ENCODE peak calls at places on chromosomes 12 and 14, in nine cellular contexts. S is chondrocyte; N is CD8-positive, alpha-beta memory T cell; W is kidney epithelial cell; G is anterior cingulate cortex; E is posterior cingulate gyrus; K is HFFc6; Q is iris pigment epithelial cell; Y is mesendoderm. V is an unnamed sample.

GRCh38 chr12:102050660-102051430 is 10.9 kb downstream of the WASHC3 start:
- DNase-seq in E (no peak), N (no peak), S (no peak), W (no peak), Q (no peak), Y (no peak), K (no peak), G (no peak), V (no peak)

GRCh38 chr12:108525681-108526080 is 10.6 kb downstream of the FICD start:
- DNase-seq in Y (no peak), N (no peak), E (no peak), Q (peak; percentile 41), G (no peak), K (peak; percentile 82), W (peak; percentile 55), S (no peak), V (no peak)

GRCh38 chr14:102933618-102934231 is 11.3 kb downstream of the AMN start:
- DNase-seq in K (no peak), Q (no peak), W (no peak), E (peak; percentile 9), Y (no peak), N (no peak), S (no peak), G (no peak), V (no peak)

GRCh38 chr12:55818886-55819285 is 1.0 kb downstream of the ORMDL2 start:
- DNase-seq in S (no peak), Q (peak; percentile 43), G (no peak), W (no peak), E (no peak), K (no peak), Y (no peak), N (no peak), V (no peak)

GRCh38 chr14:32607399-32607798 is 278.3 kb downstream of the AKAP6 start:
- DNase-seq in G (no peak), K (no peak), Q (no peak), Y (no peak), E (no peak), S (no peak), W (no peak), N (no peak), V (no peak)

GRCh38 chr14:97264516-97265230 is 467.5 kb downstream of the VRK1 start:
- DNase-seq in S (no peak), E (no peak), W (no peak), N (no peak), Y (no peak), K (no peak), Q (no peak), G (no peak), V (no peak)

GRCh38 chr12:6235906-6236640 is 35.9 kb downstream of the CD9 start:
- DNase-seq in N (peak; percentile 39), Q (no peak), K (no peak), W (no peak), Y (no peak), E (no peak), G (no peak), S (peak; percentile 51), V (no peak)

GRCh38 chr14:88667555-88668273 is 104.9 kb downstream of the ZC3H14 start:
- DNase-seq in K (peak; percentile 75), S (no peak), G (peak; percentile 43), Y (peak; percentile 82), E (no peak), N (peak; percentile 61), W (peak; percentile 39), Q (peak; percentile 73), V (peak; percentile 9)

GRCh38 chr12:89709994-89710872 is 1.6 kb upstream of the ATP2B1 start:
- DNase-seq in G (peak; percentile 59), Y (no peak), N (no peak), W (no peak), S (peak; percentile 91), Q (peak; percentile 42), E (peak; percentile 69), K (peak; percentile 21), V (no peak)

GRCh38 chr14:64227856-64228255 is 66.3 kb downstream of the ESR2 start:
- DNase-seq in Y (no peak), K (no peak), Q (no peak), S (no peak), E (no peak), G (no peak), W (no peak), N (no peak), V (no peak)